ENCODE peak calls at places on chromosomes 12 and 14, in four cellular contexts. Q, G, P and K are unnamed samples.

GRCh38 chr12:109833307-109834189 is at the start of gene TRPV4:
- DNase-seq in G (no peak), Q (no peak), P (peak; percentile 30), K (no peak)

GRCh38 chr12:124302241-124302806 is 7.4 kb downstream of the RFLNA start:
- DNase-seq in G (no peak), Q (no peak), P (no peak), K (no peak)

GRCh38 chr12:81668475-81668874 is 90.7 kb downstream of the PPFIA2 start:
- DNase-seq in G (no peak), Q (no peak), P (no peak), K (no peak)

GRCh38 chr12:104547239-104547638 is 90.5 kb downstream of the CHST11 start:
- DNase-seq in P (no peak), G (no peak), Q (no peak), K (no peak)

GRCh38 chr14:89004195-89004594 is 179.7 kb downstream of the TTC8 start:
- DNase-seq in Q (no peak), P (no peak), G (no peak), K (no peak)

GRCh38 chr12:58313091-58313855 is 371.9 kb downstream of the ATP23 start:
- DNase-seq in G (no peak), P (no peak), Q (no peak), K (no peak)

GRCh38 chr14:90491221-90491867 is 94.5 kb downstream of the CALM1 start:
- DNase-seq in G (no peak), Q (no peak), P (no peak), K (no peak)

GRCh38 chr14:69261761-69262331 is 1.9 kb downstream of the GALNT16 start:
- DNase-seq in Q (no peak), G (peak; percentile 69), P (no peak), K (no peak)

GRCh38 chr12:122244565-122245371 is 18.9 kb upstream of the DIABLO start:
- DNase-seq in G (no peak), Q (no peak), P (no peak), K (no peak)

GRCh38 chr12:19547258-19547657 is 108.0 kb downstream of the AEBP2 start:
- DNase-seq in G (no peak), P (no peak), Q (no peak), K (no peak)

GRCh38 chr12:122681814-122682213 is 21.3 kb downstream of the HCAR2 start:
- DNase-seq in Q (no peak), P (no peak), G (no peak), K (no peak)

GRCh38 chr14:103534576-103535061 is 5.6 kb downstream of the TRMT61A start:
- DNase-seq in G (no peak), Q (no peak), P (no peak), K (no peak)

GRCh38 chr12:111427417-111428074 is 21.8 kb downstream of the SH2B3 start:
- DNase-seq in Q (no peak), P (no peak), G (no peak), K (no peak)

GRCh38 chr14:99562848-99563748 is 40.9 kb downstream of the CCDC85C start:
- DNase-seq in P (peak; percentile 95), G (peak; percentile 84), Q (peak; percentile 82), K (no peak)

GRCh38 chr12:75955251-75955650 is 76.3 kb downstream of the PHLDA1 start:
- DNase-seq in Q (no peak), G (peak; percentile 30), P (no peak), K (no peak)

GRCh38 chr14:33285902-33286700 is 347.4 kb downstream of the NPAS3 start:
- DNase-seq in P (no peak), Q (no peak), G (no peak), K (no peak)

GRCh38 chr12:66288121-66288520 is 14.2 kb upstream of the HELB start:
- DNase-seq in Q (no peak), G (no peak), P (no peak), K (no peak)

GRCh38 chr14:53027031-53027430 is 76.2 kb upstream of the FERMT2 start:
- DNase-seq in P (no peak), Q (no peak), G (no peak), K (no peak)

GRCh38 chr14:85358136-85358785 is 171.7 kb upstream of the FLRT2 start:
- DNase-seq in Q (no peak), P (no peak), G (no peak), K (no peak)

GRCh38 chr12:115771065-115771464 is 506.4 kb downstream of the MED13L start:
- DNase-seq in G (peak; percentile 33), Q (no peak), P (no peak), K (no peak)

GRCh38 chr12:28413455-28414109 is 223.3 kb downstream of the CCDC91 start:
- DNase-seq in G (no peak), Q (no peak), P (no peak), K (no peak)

GRCh38 chr12:46365951-46366379 is 6.6 kb downstream of the SLC38A2 start:
- DNase-seq in P (no peak), Q (no peak), G (no peak), K (no peak)

GRCh38 chr12:98509063-98509462 is 6.3 kb upstream of the TMPO start:
- DNase-seq in Q (no peak), G (peak; percentile 20), P (no peak), K (no peak)

GRCh38 chr12:98514984-98515367 is 414 bp upstream of the TMPO start:
- DNase-seq in Q (no peak), P (no peak), G (no peak), K (no peak)

GRCh38 chr12:98516184-98516873 is 939 bp downstream of the TMPO start:
- DNase-seq in P (peak; percentile 71), Q (peak; percentile 82), G (peak; percentile 88), K (no peak)

GRCh38 chr12:98515368-98516183 is at the start of gene TMPO:
- DNase-seq in G (peak; percentile 84), P (peak; percentile 94), Q (peak; percentile 94), K (peak; percentile 98)

GRCh38 chr12:98513379-98514318 is 1.7 kb upstream of the TMPO start:
- DNase-seq in Q (no peak), P (no peak), G (no peak), K (no peak)
- H3K4me3 ChIP-seq in Q (no peak overlapping the region), P (peak overlapping the region; percentile 89), G (no peak overlapping the region), K (no peak overlapping the region)

DNA sequence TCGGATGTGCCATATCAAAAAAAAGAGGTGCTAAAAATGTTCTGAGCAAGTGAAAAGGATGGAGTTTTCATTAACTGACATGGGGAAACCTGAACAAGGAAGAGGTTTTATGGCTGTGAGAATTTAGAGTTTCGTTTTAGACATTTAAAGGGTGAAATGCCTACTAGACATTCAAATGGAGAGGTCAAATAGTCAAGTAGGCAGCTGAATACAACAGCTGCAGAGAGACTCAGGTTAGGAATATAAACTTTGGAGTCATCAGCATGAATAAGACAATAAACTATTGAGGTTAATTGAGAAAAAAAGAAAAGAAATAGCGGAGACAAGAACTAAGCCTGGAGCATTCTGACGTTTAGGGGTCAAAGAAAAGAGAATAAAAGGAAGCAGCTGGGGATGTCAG is 364.9 kb upstream of the GARIN6 start:
- DNase-seq in G (no peak), Q (no peak), P (no peak), K (no peak)
- H3K27ac ChIP-seq in G (no peak overlapping the region), Q (no peak overlapping the region), P (no peak overlapping the region), K (no peak overlapping the region)

DNA sequence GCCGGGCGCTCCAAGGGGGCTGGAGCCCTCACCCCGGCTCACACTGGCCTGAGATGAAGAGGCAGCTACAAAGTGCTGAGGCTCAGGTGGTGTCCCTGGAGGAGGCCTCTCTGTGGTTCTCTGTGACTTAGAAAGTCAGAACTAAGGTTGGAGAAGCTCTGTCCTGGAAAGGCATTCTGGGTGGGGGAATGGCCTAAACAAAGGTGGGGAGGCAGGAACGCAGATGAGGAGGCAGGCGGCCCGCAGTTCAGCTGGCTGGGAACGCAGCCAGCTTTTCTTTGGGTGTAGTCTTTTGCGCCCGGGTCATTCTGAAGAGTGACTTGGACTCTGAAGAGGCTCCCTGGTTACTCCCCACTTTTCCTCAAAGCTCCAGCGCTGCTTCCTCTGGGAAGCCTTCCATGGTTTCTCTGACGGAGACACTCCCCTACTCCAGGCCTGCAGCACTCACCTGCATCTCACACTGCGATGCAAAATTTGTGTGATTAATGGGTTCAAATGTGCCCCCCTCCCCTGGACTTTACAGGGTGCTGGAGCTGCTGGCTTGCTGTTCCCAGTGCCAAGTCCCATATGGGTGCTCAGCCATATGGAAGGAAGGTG is 50.5 kb upstream of the DLK1 start:
- DNase-seq in Q (peak; percentile 77), P (peak; percentile 64), G (no peak), K (no peak)
- TF ChIP-seq POLR2AphosphoS5 in Q (no peak), P (no peak), G (no peak), K (no peak)

DNA sequence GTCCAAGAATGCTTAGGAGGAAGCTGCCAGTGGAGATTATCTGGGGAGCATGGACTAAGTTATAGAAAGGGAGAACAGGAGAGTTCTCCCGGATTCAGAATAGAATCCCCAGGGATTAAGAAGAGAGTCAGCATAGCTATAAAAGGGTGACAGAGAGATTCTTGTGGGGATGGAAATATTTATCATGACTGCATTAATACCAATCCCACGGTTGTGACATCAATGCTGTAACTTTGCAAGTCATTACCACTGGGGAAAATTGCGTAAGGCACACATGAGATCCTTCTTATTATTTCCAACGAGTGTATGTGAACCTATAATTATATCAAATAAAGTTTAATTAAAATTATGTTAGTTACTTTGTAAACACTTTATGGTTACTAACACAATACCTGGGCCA is 447.9 kb upstream of the TMEM132C start:
- DNase-seq in G (no peak), Q (no peak), P (no peak), K (no peak)
- H3K4me3 ChIP-seq in G (no peak overlapping the region), Q (no peak overlapping the region), P (no peak overlapping the region), K (no peak overlapping the region)

DNA sequence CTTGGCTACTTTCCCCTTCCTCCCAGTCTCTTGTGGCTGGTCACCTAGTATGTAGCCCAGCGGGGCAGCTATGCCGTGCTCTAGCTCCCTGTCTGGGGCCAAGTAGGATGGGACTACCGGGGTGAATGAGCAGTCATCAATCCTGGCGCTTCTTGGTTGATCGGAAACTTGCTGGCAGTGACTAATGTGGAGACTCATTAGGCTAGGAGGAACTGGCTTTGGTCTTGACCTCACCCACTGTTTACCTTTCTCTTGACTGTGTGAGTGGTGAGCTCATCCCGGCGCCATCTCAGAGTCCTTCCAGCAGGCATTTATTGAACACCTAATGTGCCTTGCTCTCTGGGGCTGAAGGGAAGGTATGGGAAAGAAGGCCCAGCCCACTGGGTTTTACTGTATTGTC is 16.0 kb downstream of the PLEKHG3 start:
- DNase-seq in P (peak; percentile 54), G (peak; percentile 67), Q (peak; percentile 81), K (no peak)
- H3K27ac ChIP-seq in P (peak overlapping the region; percentile 87), G (no peak overlapping the region), Q (peak overlapping the region; percentile 87), K (peak overlapping the region; percentile 81)